ENCODE peak calls at places on chromosomes 13 and 19, in ten cellular contexts. G, W, Y, T, H, B, X, A, Z and N are unnamed samples.

GRCh38 chr19:35843676-35844481 is 8.4 kb downstream of the NPHS1 start:
- DNase-seq in T (no peak), Y (no peak), H (no peak), W (no peak), A (no peak), G (no peak), B (peak), Z (no peak), X (no peak), N (no peak)

GRCh38 chr19:51006406-51006805 is 5.0 kb upstream of the KLK8 start:
- DNase-seq in W (no peak), T (no peak), H (no peak), G (no peak), B (no peak), Y (no peak), X (no peak), Z (no peak), A (no peak), N (no peak)

GRCh38 chr13:24241336-24241735 is 68.0 kb upstream of the C1QTNF9 start:
- DNase-seq in A (no peak), Z (no peak), G (no peak), B (no peak), T (no peak), H (no peak), X (no peak), W (no peak), Y (no peak), N (no peak)

GRCh38 chr19:35471946-35472345 is 18.3 kb downstream of the KRTDAP start:
- DNase-seq in G (no peak), W (no peak), X (no peak), A (no peak), T (no peak), Z (no peak), Y (no peak), H (no peak), B (no peak), N (no peak)

GRCh38 chr19:5115771-5116202 is 146.9 kb downstream of the KDM4B start:
- DNase-seq in Z (peak), Y (no peak), T (no peak), H (no peak), G (no peak), X (no peak), A (no peak), W (no peak), B (peak), N (no peak)

GRCh38 chr13:36438594-36439483 is 6.5 kb downstream of the CCNA1 start:
- DNase-seq in W (no peak), T (no peak), X (no peak), H (no peak), G (no peak), Y (no peak), B (no peak), Z (no peak), A (no peak), N (no peak)

GRCh38 chr19:1668339-1669123 is 16.1 kb upstream of the TCF3 start:
- DNase-seq in B (no peak), T (no peak), Z (no peak), A (peak), G (no peak), Y (no peak), X (no peak), H (no peak), W (no peak), N (no peak)

GRCh38 chr13:39945226-39945625 is 289.8 kb downstream of the COG6 start:
- DNase-seq in T (no peak), A (no peak), Z (no peak), Y (no peak), B (no peak), X (no peak), H (no peak), G (no peak), W (no peak), N (no peak)

GRCh38 chr19:12985049-12985776 is 10.1 kb upstream of the NFIX start:
- DNase-seq in Z (no peak), T (peak), X (no peak), A (no peak), B (peak), W (peak), G (no peak), Y (no peak), H (peak), N (no peak)

GRCh38 chr13:93409001-93409400 is 182.4 kb downstream of the GPC6 start:
- DNase-seq in W (no peak), A (no peak), Y (no peak), B (no peak), G (no peak), T (no peak), Z (no peak), H (no peak), X (no peak), N (no peak)

GRCh38 chr19:7394728-7395359 is 46.1 kb downstream of the ARHGEF18 start:
- DNase-seq in X (peak), G (peak), W (peak), A (peak), B (peak), T (peak), Y (peak), Z (peak), H (peak), N (no peak)

GRCh38 chr13:23323946-23324709 is 109.4 kb downstream of the SACS start:
- DNase-seq in G (no peak), Y (no peak), T (no peak), A (no peak), Z (no peak), W (peak), X (no peak), B (peak), H (no peak), N (no peak)